ENCODE peak calls at places on chromosome 20, in five cellular contexts. Z, F, P, Y and H are unnamed samples.

GRCh38 chr20:62365814-62366369 is 1.2 kb downstream of the LAMA5 start:
- DNase-seq in F (no peak), Y (no peak), Z (no peak), P (no peak), H (no peak)

GRCh38 chr20:64009811-64010387 is 26.1 kb upstream of the C20orf204 start:
- DNase-seq in P (no peak), F (no peak), Y (no peak), Z (no peak), H (no peak)

GRCh38 chr20:57272883-57273282 is 6.4 kb upstream of the BMP7 start:
- DNase-seq in Z (no peak), Y (no peak), P (no peak), F (no peak), H (no peak)

GRCh38 chr20:61957961-61958715 is 107.5 kb downstream of the TAF4 start:
- DNase-seq in Z (peak), P (peak), F (no peak), Y (no peak), H (no peak)

GRCh38 chr20:62777528-62777830 is 18.8 kb upstream of the MRGBP start:
- DNase-seq in F (no peak), P (no peak), Z (no peak), Y (no peak), H (no peak)

GRCh38 chr20:58048096-58048702 is 180.3 kb downstream of the ANKRD60 start:
- DNase-seq in P (no peak), Z (peak), F (no peak), Y (no peak), H (peak)

GRCh38 chr20:63641792-63642517 is 11.3 kb downstream of the STMN3 start:
- DNase-seq in Z (peak), Y (peak), F (peak), P (peak), H (peak)

GRCh38 chr20:59831024-59831900 is 102.2 kb downstream of the SYCP2 start:
- DNase-seq in F (no peak), P (no peak), Z (no peak), Y (no peak), H (no peak)

GRCh38 chr20:36546111-36546736 is 4.9 kb downstream of the MYL9 start:
- DNase-seq in Z (no peak), P (no peak), Y (no peak), F (no peak), H (no peak)

GRCh38 chr20:32494498-32495216 is 90.5 kb downstream of the NOL4L start:
- DNase-seq in Z (no peak), Y (no peak), F (no peak), P (no peak), H (no peak)

GRCh38 chr20:41559658-41560057 is 58.5 kb downstream of the CHD6 start:
- DNase-seq in Y (no peak), Z (no peak), P (no peak), F (no peak), H (no peak)

GRCh38 chr20:49452011-49452482 is 30.4 kb downstream of the KCNB1 start:
- DNase-seq in F (no peak), P (no peak), Y (no peak), Z (peak), H (no peak)

GRCh38 chr20:61510778-61511330 is 258.8 kb downstream of the CDH4 start:
- DNase-seq in Z (no peak), F (no peak), Y (no peak), P (no peak), H (no peak)

GRCh38 chr20:49460916-49461315 is 21.6 kb downstream of the KCNB1 start:
- DNase-seq in Z (no peak), P (no peak), Y (no peak), F (no peak), H (no peak)

GRCh38 chr20:8156603-8157079 is 24.6 kb downstream of the PLCB1 start:
- DNase-seq in Y (no peak), F (no peak), P (no peak), Z (peak), H (peak)

GRCh38 chr20:1307571-1307971 is 21.4 kb downstream of the SDCBP2 start:
- DNase-seq in F (no peak), Y (no peak), Z (no peak), P (no peak), H (no peak)

GRCh38 chr20:31857861-31858835 is 12.2 kb downstream of the DUSP15 start:
- DNase-seq in F (no peak), Y (no peak), Z (no peak), P (no peak), H (no peak)

GRCh38 chr20:37972256-37973058 is 60.8 kb downstream of the TTI1 start:
- DNase-seq in F (no peak), P (peak), Y (no peak), Z (no peak), H (no peak)

GRCh38 chr20:23145281-23145700 is 59.2 kb upstream of the CD93 start:
- DNase-seq in Y (no peak), F (no peak), Z (peak), P (no peak), H (peak)

GRCh38 chr20:42308980-42309524 is 690.9 kb upstream of the CHD6 start:
- DNase-seq in Y (no peak), Z (no peak), P (no peak), F (no peak), H (no peak)

GRCh38 chr20:20743511-20744169 is 31.2 kb upstream of the RALGAPA2 start:
- DNase-seq in F (no peak), Z (no peak), Y (no peak), P (no peak), H (no peak)

GRCh38 chr20:63694596-63695418 is 1.6 kb upstream of the TNFRSF6B start:
- DNase-seq in Y (no peak), P (no peak), F (no peak), Z (no peak), H (no peak)

GRCh38 chr20:4071177-4071723 is 55.9 kb upstream of the RNF24 start:
- DNase-seq in Z (no peak), Y (no peak), F (no peak), P (no peak), H (peak)

GRCh38 chr20:40488401-40488800 is 200.6 kb downstream of the MAFB start:
- DNase-seq in Y (no peak), P (no peak), F (no peak), Z (peak), H (no peak)

GRCh38 chr20:61404311-61404710 is 152.2 kb downstream of the CDH4 start:
- DNase-seq in F (no peak), P (no peak), Z (no peak), Y (no peak), H (no peak)

GRCh38 chr20:9035129-9035528 is 33.8 kb upstream of the PLCB4 start:
- DNase-seq in P (no peak), F (no peak), Z (peak), Y (no peak), H (peak)

GRCh38 chr20:9161308-9161707 is 92.4 kb downstream of the PLCB4 start:
- DNase-seq in Y (no peak), Z (no peak), P (no peak), F (no peak), H (no peak)

GRCh38 chr20:51500311-51500710 is 42.2 kb downstream of the NFATC2 start:
- DNase-seq in F (no peak), P (peak), Y (peak), Z (peak), H (no peak)

GRCh38 chr20:45098096-45098773 is 2.7 kb downstream of the KCNS1 start:
- DNase-seq in P (peak), Z (peak), Y (peak), F (no peak), H (peak)

GRCh38 chr20:34848597-34848996 is 23.1 kb upstream of the NCOA6 start:
- DNase-seq in F (no peak), Z (no peak), Y (no peak), P (no peak), H (no peak)

GRCh38 chr20:60065741-60066437 is 107.7 kb downstream of the CDH26 start:
- DNase-seq in Z (no peak), F (no peak), P (no peak), Y (no peak), H (no peak)

GRCh38 chr20:38833857-38834164 is 28.3 kb downstream of the PPP1R16B start:
- DNase-seq in P (no peak), Z (no peak), Y (peak), F (no peak), H (no peak)

GRCh38 chr20:32582659-32583580 is 2.2 kb downstream of the NOL4L start:
- DNase-seq in P (no peak), F (no peak), Z (peak), Y (no peak), H (no peak)

GRCh38 chr20:50558483-50558925 is 48.3 kb downstream of the PTPN1 start:
- DNase-seq in P (no peak), F (no peak), Z (peak), Y (no peak), H (peak)

GRCh38 chr20:51331466-51331865 is 211.1 kb downstream of the NFATC2 start:
- DNase-seq in Y (no peak), Z (no peak), F (no peak), P (no peak), H (no peak)

GRCh38 chr20:5504061-5504739 is 187.4 kb upstream of the PROKR2 start:
- DNase-seq in P (no peak), Y (no peak), F (no peak), Z (peak), H (peak)

GRCh38 chr20:4187147-4187546 is 171.8 kb upstream of the RNF24 start:
- DNase-seq in F (no peak), Y (no peak), P (no peak), Z (no peak), H (no peak)

GRCh38 chr20:22180244-22180643 is 404.1 kb downstream of the FOXA2 start:
- DNase-seq in Y (no peak), P (no peak), F (no peak), Z (no peak), H (no peak)

GRCh38 chr20:17210983-17211382 is 15.9 kb upstream of the PCSK2 start:
- DNase-seq in F (no peak), Z (peak), P (no peak), Y (no peak), H (no peak)